ENCODE peak calls at places on chromosomes 3 and 15, in six cellular contexts. E is H1, U is mesenchymal stem cell, K is H9, C is IMR-90, X is mesendoderm. T is an unnamed sample.

GRCh38 chr15:85014932-85015331 is 33.3 kb downstream of the PDE8A start:
- DNase-seq in E (no peak), U (no peak), K (no peak), C (no peak), X (no peak), T (no peak)

GRCh38 chr3:197490098-197490497 is 65.7 kb downstream of the BDH1 start:
- DNase-seq in E (no peak), U (peak; percentile 36), K (peak; percentile 68), C (peak; percentile 57), X (peak; percentile 91), T (no peak)

GRCh38 chr3:99720985-99721632 is 82.7 kb downstream of the COL8A1 start:
- DNase-seq in E (no peak), U (no peak), K (no peak), C (peak; percentile 29), X (no peak), T (no peak)

GRCh38 chr3:126983653-126984390 is 907 bp downstream of the PLXNA1 start:
- DNase-seq in E (peak; percentile 85), U (peak; percentile 50), K (peak; percentile 77), C (no peak), X (peak; percentile 60), T (peak; percentile 62)

GRCh38 chr3:38649500-38650247 is at the start of gene SCN5A:
- DNase-seq in E (peak; percentile 82), U (peak; percentile 11), K (peak; percentile 73), C (no peak), X (peak; percentile 54), T (no peak)

GRCh38 chr3:100665230-100665629 is 44.1 kb upstream of the TFG start:
- DNase-seq in E (no peak), U (no peak), K (no peak), C (no peak), X (no peak), T (no peak)

GRCh38 chr3:144921710-144922109 is 950.1 kb downstream of the DIPK2A start:
- DNase-seq in E (no peak), U (no peak), K (no peak), C (no peak), X (no peak), T (no peak)

GRCh38 chr15:57496946-57497944 is 94.5 kb upstream of the MYZAP start:
- DNase-seq in E (no peak), U (no peak), K (no peak), C (no peak), X (peak; percentile 82), T (no peak)

GRCh38 chr15:85314653-85315052 is 65.8 kb upstream of the AKAP13 start:
- DNase-seq in E (no peak), U (peak; percentile 63), K (no peak), C (peak; percentile 73), X (no peak), T (no peak)

GRCh38 chr3:141000027-141000663 is 51.0 kb upstream of the SPSB4 start:
- DNase-seq in E (peak; percentile 76), U (peak; percentile 62), K (peak; percentile 84), C (peak; percentile 42), X (peak; percentile 88), T (peak; percentile 48)

GRCh38 chr3:188595890-188596376 is 442.0 kb downstream of the LPP start:
- DNase-seq in E (no peak), U (peak; percentile 68), K (no peak), C (peak; percentile 80), X (no peak), T (no peak)

GRCh38 chr3:146100825-146101444 is 60.0 kb downstream of the PLOD2 start:
- DNase-seq in E (no peak), U (peak; percentile 56), K (no peak), C (peak; percentile 28), X (no peak), T (no peak)

GRCh38 chr3:127997961-127998360 is 54.3 kb upstream of the SEC61A1 start:
- DNase-seq in E (no peak), U (no peak), K (no peak), C (no peak), X (no peak), T (no peak)

GRCh38 chr3:140021269-140021668 is 86.3 kb downstream of the CLSTN2 start:
- DNase-seq in E (no peak), U (no peak), K (no peak), C (no peak), X (no peak), T (no peak)

GRCh38 chr3:157477441-157477840 is 25.8 kb downstream of the VEPH1 start:
- DNase-seq in E (no peak), U (peak; percentile 43), K (no peak), C (peak; percentile 21), X (no peak), T (no peak)

GRCh38 chr3:32340039-32340438 is 51.6 kb upstream of the CMTM7 start:
- DNase-seq in E (no peak), U (peak; percentile 56), K (no peak), C (peak; percentile 35), X (peak; percentile 80), T (peak; percentile 49)

GRCh38 chr15:99096173-99096893 is 8.5 kb upstream of the SYNM start:
- DNase-seq in E (no peak), U (no peak), K (no peak), C (no peak), X (no peak), T (no peak)
- H2BK120ac ChIP-seq in E (no peak overlapping the region), U (no peak overlapping the region), K (no peak overlapping the region), C (no peak overlapping the region), X (no peak overlapping the region), T (no peak overlapping the region)

DNA sequence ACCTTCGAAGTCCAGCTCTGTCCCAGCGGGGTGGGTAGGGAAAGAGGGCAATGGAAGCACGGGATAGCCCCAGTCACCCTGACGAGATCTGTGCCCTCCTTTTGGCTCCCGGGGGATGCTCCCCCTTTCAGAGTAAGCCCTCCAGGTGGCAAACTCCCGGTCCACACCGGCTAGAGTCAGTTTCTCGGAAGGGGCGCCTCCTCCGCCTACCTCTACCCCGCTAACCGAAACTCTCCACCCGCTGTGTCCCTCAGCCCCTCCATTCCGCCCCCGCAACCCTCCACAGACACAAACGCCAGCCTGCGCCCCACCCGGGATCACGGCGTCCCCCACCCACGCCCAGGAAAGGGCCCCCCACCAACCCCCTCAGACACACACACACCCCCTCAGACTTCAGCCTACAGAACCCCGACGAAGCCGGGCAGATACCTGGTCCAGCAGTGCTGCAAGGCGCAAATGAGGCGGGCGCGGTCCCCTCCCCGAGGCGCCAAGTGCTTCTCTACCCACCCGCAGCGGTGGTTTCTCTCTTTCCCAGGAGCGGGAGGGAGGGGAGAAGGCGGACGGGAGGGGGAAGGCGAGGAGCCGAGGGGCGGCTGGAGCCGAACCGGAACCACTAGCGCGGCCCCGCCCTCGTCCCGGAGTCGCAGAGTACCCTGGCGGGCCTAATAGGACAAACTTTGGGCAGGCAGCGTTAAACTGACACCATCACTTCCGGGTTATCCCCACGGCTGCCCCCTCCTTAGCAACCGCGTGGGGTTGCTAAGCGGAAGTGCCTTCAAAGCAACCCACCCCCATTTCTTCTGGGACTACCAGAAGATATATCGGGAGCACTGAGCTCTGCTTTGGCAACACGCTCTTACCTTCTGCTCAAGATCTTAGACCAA is at the start of gene CSNK1G1:
- DNase-seq in E (peak; percentile 94), U (peak; percentile 99), K (peak; percentile 98), C (peak; percentile 98), X (peak; percentile 99), T (peak; percentile 92)
- H2BK5ac ChIP-seq in E (peak within 1 kb of the TSS; percentile 87), U (peak within 1 kb of the TSS; percentile 24), K (peak within 1 kb of the TSS; percentile 37), C (peak within 1 kb of the TSS; percentile 76), X (no peak within 1 kb of the TSS), T (peak within 1 kb of the TSS; percentile 66)

GRCh38 chr15:25864966-25865365 is 1.8 kb upstream of the ATP10A start:
- DNase-seq in E (no peak), U (no peak), K (no peak), C (peak; percentile 66), X (no peak), T (no peak)

GRCh38 chr15:25862087-25862468 is 1.0 kb downstream of the ATP10A start:
- DNase-seq in E (no peak), U (no peak), K (peak; percentile 47), C (peak; percentile 33), X (no peak), T (no peak)

GRCh38 chr15:25862469-25863066 is 559 bp downstream of the ATP10A start:
- DNase-seq in E (peak; percentile 68), U (no peak), K (peak; percentile 51), C (no peak), X (peak; percentile 41), T (no peak)

GRCh38 chr15:25863067-25863967 is at the start of gene ATP10A:
- DNase-seq in E (peak; percentile 73), U (peak; percentile 8), K (peak; percentile 56), C (peak; percentile 71), X (peak; percentile 44), T (peak; percentile 24)

GRCh38 chr15:25863968-25864580 is 947 bp upstream of the ATP10A start:
- DNase-seq in E (no peak), U (no peak), K (no peak), C (no peak), X (no peak), T (no peak)
- H2BK15ac ChIP-seq in E (no peak overlapping the region), U (no peak overlapping the region), K (no peak overlapping the region), C (peak overlapping the region; percentile 85), X (no peak overlapping the region), T (no peak overlapping the region)

GRCh38 chr3:124985358-124985757 is 50.8 kb upstream of the MUC13 start:
- DNase-seq in E (no peak), U (peak; percentile 85), K (no peak), C (peak; percentile 83), X (peak; percentile 44), T (no peak)
- H2BK120ac ChIP-seq in E (no peak overlapping the region), U (no peak overlapping the region), K (no peak overlapping the region), C (peak overlapping the region; percentile 91), X (no peak overlapping the region), T (no peak overlapping the region)

GRCh38 chr3:192449036-192449435 is 278.3 kb downstream of the FGF12 start:
- DNase-seq in E (no peak), U (no peak), K (no peak), C (no peak), X (peak; percentile 25), T (no peak)

GRCh38 chr3:192444791-192445106 is 282.6 kb downstream of the FGF12 start:
- DNase-seq in E (no peak), U (no peak), K (no peak), C (no peak), X (no peak), T (no peak)

GRCh38 chr3:192444096-192444790 is 283.1 kb downstream of the FGF12 start:
- DNase-seq in E (peak; percentile 88), U (peak; percentile 60), K (peak; percentile 73), C (peak; percentile 53), X (peak; percentile 74), T (peak; percentile 64)

GRCh38 chr3:192445768-192446644 is 281.3 kb downstream of the FGF12 start:
- DNase-seq in E (no peak), U (peak; percentile 6), K (no peak), C (no peak), X (peak; percentile 25), T (no peak)
- H2BK5ac ChIP-seq in E (no peak overlapping the region), U (no peak overlapping the region), K (no peak overlapping the region), C (no peak overlapping the region), X (no peak overlapping the region), T (no peak overlapping the region)

GRCh38 chr15:25220834-25221233 is 218.0 kb downstream of the UBE3A start:
- DNase-seq in E (no peak), U (no peak), K (no peak), C (no peak), X (no peak), T (no peak)
- H2BK15ac ChIP-seq in E (no peak overlapping the region), U (no peak overlapping the region), K (no peak overlapping the region), C (no peak overlapping the region), X (no peak overlapping the region), T (no peak overlapping the region)

DNA sequence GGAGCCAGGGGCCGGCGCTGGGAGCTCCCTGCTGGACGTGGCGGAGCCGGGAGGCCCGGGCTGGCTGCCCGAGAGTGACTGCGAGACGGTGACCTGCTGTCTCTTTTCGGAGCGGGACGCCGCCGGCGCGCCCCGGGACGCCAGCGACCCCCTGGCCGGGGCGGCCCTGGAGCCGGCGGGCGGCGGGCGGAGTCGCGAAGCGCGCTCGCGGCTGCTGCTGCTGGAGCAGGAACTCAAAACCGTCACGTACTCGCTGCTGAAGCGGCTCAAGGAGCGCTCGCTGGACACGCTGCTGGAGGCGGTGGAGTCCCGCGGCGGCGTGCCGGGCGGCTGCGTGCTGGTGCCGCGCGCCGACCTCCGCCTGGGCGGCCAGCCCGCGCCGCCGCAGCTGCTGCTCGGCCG is 1.5 kb downstream of the SMAD6 start:
- DNase-seq in E (no peak), U (peak; percentile 50), K (no peak), C (peak; percentile 55), X (no peak), T (no peak)
- H2BK120ac ChIP-seq in E (no peak overlapping the region), U (no peak overlapping the region), K (no peak overlapping the region), C (no peak overlapping the region), X (peak overlapping the region; percentile 56), T (peak overlapping the region; percentile 11)

T was measured in neuronal stem cell.